ENCODE peak calls at places on chromosomes 6 and 20, in seven cellular contexts. One of them, this sample, is unnamed.

GRCh38 chr20:11296951-11297350 is 620.7 kb upstream of the BTBD3 start:
- DNase-seq in ovary: no peak
- DNase-seq in H1: no peak
- DNase-seq in stomach: no peak
- DNase-seq in HepG2: no peak
- DNase-seq in tibial nerve: no peak
- DNase-seq in A549: no peak
- DNase-seq in this sample: no peak

GRCh38 chr6:52063584-52064400 is 23.6 kb downstream of the PKHD1 start:
- DNase-seq in tibial nerve: no peak
- DNase-seq in A549: peak
- DNase-seq in ovary: no peak
- DNase-seq in HepG2: peak
- DNase-seq in H1: peak
- DNase-seq in stomach: peak
- DNase-seq in this sample: peak

GRCh38 chr6:71510057-71510713 is 221.6 kb downstream of the OGFRL1 start:
- DNase-seq in stomach: peak
- DNase-seq in H1: peak
- DNase-seq in ovary: peak
- DNase-seq in tibial nerve: peak
- DNase-seq in A549: peak
- DNase-seq in HepG2: peak
- DNase-seq in this sample: no peak

GRCh38 chr6:53634184-53634631 is 31.3 kb downstream of the KLHL31 start:
- DNase-seq in ovary: no peak
- DNase-seq in A549: no peak
- DNase-seq in H1: no peak
- DNase-seq in tibial nerve: no peak
- DNase-seq in stomach: no peak
- DNase-seq in HepG2: peak
- DNase-seq in this sample: no peak

GRCh38 chr6:84625510-84625909 is 138.9 kb downstream of the TBX18 start:
- DNase-seq in tibial nerve: no peak
- DNase-seq in A549: no peak
- DNase-seq in stomach: no peak
- DNase-seq in ovary: no peak
- DNase-seq in H1: no peak
- DNase-seq in HepG2: no peak
- DNase-seq in this sample: no peak

GRCh38 chr6:89239338-89239737 is 22.2 kb upstream of the GABRR1 start:
- DNase-seq in ovary: no peak
- DNase-seq in tibial nerve: no peak
- DNase-seq in HepG2: no peak
- DNase-seq in A549: no peak
- DNase-seq in H1: no peak
- DNase-seq in stomach: no peak
- DNase-seq in this sample: no peak

GRCh38 chr6:66896415-66896814 is 1189.4 kb upstream of the EYS start:
- DNase-seq in HepG2: peak
- DNase-seq in stomach: no peak
- DNase-seq in A549: no peak
- DNase-seq in ovary: no peak
- DNase-seq in H1: no peak
- DNase-seq in tibial nerve: no peak
- DNase-seq in this sample: no peak

GRCh38 chr20:23242556-23243180 is 107.9 kb upstream of the NXT1 start:
- DNase-seq in H1: no peak
- DNase-seq in stomach: no peak
- DNase-seq in tibial nerve: no peak
- DNase-seq in HepG2: no peak
- DNase-seq in ovary: no peak
- DNase-seq in A549: no peak
- DNase-seq in this sample: no peak

GRCh38 chr6:132147530-132148011 is 196.4 kb upstream of the CCN2 start:
- DNase-seq in A549: no peak
- DNase-seq in H1: no peak
- DNase-seq in tibial nerve: no peak
- DNase-seq in HepG2: no peak
- DNase-seq in stomach: no peak
- DNase-seq in ovary: no peak
- DNase-seq in this sample: no peak

GRCh38 chr6:143674466-143675114 is 3.2 kb upstream of the PHACTR2 start:
- DNase-seq in ovary: no peak
- DNase-seq in HepG2: peak
- DNase-seq in tibial nerve: no peak
- DNase-seq in stomach: no peak
- DNase-seq in A549: no peak
- DNase-seq in H1: no peak
- DNase-seq in this sample: no peak

GRCh38 chr6:116536216-116536621 is 9.3 kb downstream of the TRAPPC3L start:
- DNase-seq in ovary: no peak
- DNase-seq in stomach: no peak
- DNase-seq in HepG2: peak
- DNase-seq in tibial nerve: peak
- DNase-seq in H1: no peak
- DNase-seq in A549: peak
- DNase-seq in this sample: no peak

GRCh38 chr6:15712813-15713212 is 50.0 kb upstream of the DTNBP1 start:
- DNase-seq in ovary: no peak
- DNase-seq in HepG2: no peak
- DNase-seq in H1: no peak
- DNase-seq in stomach: no peak
- DNase-seq in tibial nerve: no peak
- DNase-seq in A549: no peak
- DNase-seq in this sample: no peak

GRCh38 chr20:36498386-36499179 is 42.7 kb upstream of the MYL9 start:
- DNase-seq in tibial nerve: no peak
- DNase-seq in ovary: no peak
- DNase-seq in A549: no peak
- DNase-seq in HepG2: no peak
- DNase-seq in stomach: no peak
- DNase-seq in H1: no peak
- DNase-seq in this sample: no peak

GRCh38 chr6:119626884-119627619 is 277.5 kb upstream of the MAN1A1 start:
- DNase-seq in H1: no peak
- DNase-seq in stomach: no peak
- DNase-seq in HepG2: no peak
- DNase-seq in tibial nerve: no peak
- DNase-seq in A549: no peak
- DNase-seq in ovary: no peak
- DNase-seq in this sample: no peak

GRCh38 chr6:119628691-119629621 is 279.4 kb upstream of the MAN1A1 start:
- DNase-seq in H1: no peak
- DNase-seq in tibial nerve: no peak
- DNase-seq in A549: no peak
- DNase-seq in ovary: no peak
- DNase-seq in HepG2: no peak
- DNase-seq in stomach: no peak
- DNase-seq in this sample: no peak

GRCh38 chr6:119630561-119631192 is 281.1 kb upstream of the MAN1A1 start:
- DNase-seq in HepG2: no peak
- DNase-seq in ovary: no peak
- DNase-seq in A549: no peak
- DNase-seq in stomach: no peak
- DNase-seq in H1: no peak
- DNase-seq in tibial nerve: no peak
- DNase-seq in this sample: no peak

GRCh38 chr6:119633461-119633860 is 283.9 kb upstream of the MAN1A1 start:
- DNase-seq in tibial nerve: no peak
- DNase-seq in ovary: no peak
- DNase-seq in HepG2: no peak
- DNase-seq in A549: no peak
- DNase-seq in stomach: no peak
- DNase-seq in H1: no peak
- DNase-seq in this sample: no peak

GRCh38 chr6:119627908-119628669 is 278.5 kb upstream of the MAN1A1 start:
- DNase-seq in HepG2: no peak
- DNase-seq in tibial nerve: no peak
- DNase-seq in H1: no peak
- DNase-seq in ovary: no peak
- DNase-seq in stomach: no peak
- DNase-seq in A549: no peak
- DNase-seq in this sample: no peak
- TF ChIP-seq EP300 in HepG2: no peak
- TF ChIP-seq EP300 in tibial nerve: no peak
- TF ChIP-seq EP300 in H1: no peak
- TF ChIP-seq EP300 in ovary: no peak
- TF ChIP-seq EP300 in stomach: no peak
- TF ChIP-seq EP300 in A549: no peak
- TF ChIP-seq EP300 in this sample: no peak

GRCh38 chr6:1423578-1423977 is 34.2 kb downstream of the FOXF2 start:
- DNase-seq in A549: no peak
- DNase-seq in stomach: no peak
- DNase-seq in H1: no peak
- DNase-seq in HepG2: no peak
- DNase-seq in tibial nerve: no peak
- DNase-seq in ovary: no peak
- DNase-seq in this sample: no peak

GRCh38 chr6:1426416-1426815 is 37.0 kb downstream of the FOXF2 start:
- DNase-seq in tibial nerve: no peak
- DNase-seq in stomach: no peak
- DNase-seq in A549: no peak
- DNase-seq in HepG2: no peak
- DNase-seq in ovary: no peak
- DNase-seq in H1: no peak
- DNase-seq in this sample: no peak

GRCh38 chr6:1422290-1422689 is 32.9 kb downstream of the FOXF2 start:
- DNase-seq in HepG2: no peak
- DNase-seq in stomach: no peak
- DNase-seq in ovary: no peak
- DNase-seq in H1: no peak
- DNase-seq in A549: no peak
- DNase-seq in tibial nerve: no peak
- DNase-seq in this sample: no peak

GRCh38 chr6:1420382-1420781 is 31.0 kb downstream of the FOXF2 start:
- DNase-seq in ovary: no peak
- DNase-seq in H1: no peak
- DNase-seq in stomach: no peak
- DNase-seq in tibial nerve: no peak
- DNase-seq in HepG2: no peak
- DNase-seq in A549: no peak
- DNase-seq in this sample: no peak

GRCh38 chr6:1424306-1424927 is 35.0 kb downstream of the FOXF2 start:
- DNase-seq in ovary: no peak
- DNase-seq in tibial nerve: peak
- DNase-seq in HepG2: peak
- DNase-seq in stomach: peak
- DNase-seq in A549: peak
- DNase-seq in H1: peak
- DNase-seq in this sample: peak
- TF ChIP-seq EP300 in ovary: no peak
- TF ChIP-seq EP300 in tibial nerve: no peak
- TF ChIP-seq EP300 in HepG2: no peak
- TF ChIP-seq EP300 in stomach: no peak
- TF ChIP-seq EP300 in A549: no peak
- TF ChIP-seq EP300 in H1: no peak
- TF ChIP-seq EP300 in this sample: no peak

GRCh38 chr20:21137078-21137477 is 11.2 kb downstream of the KIZ start:
- DNase-seq in stomach: peak
- DNase-seq in A549: no peak
- DNase-seq in ovary: no peak
- DNase-seq in tibial nerve: no peak
- DNase-seq in HepG2: no peak
- DNase-seq in H1: no peak
- DNase-seq in this sample: no peak
- TF ChIP-seq EP300 in stomach: no peak
- TF ChIP-seq EP300 in A549: no peak
- TF ChIP-seq EP300 in ovary: no peak
- TF ChIP-seq EP300 in tibial nerve: no peak
- TF ChIP-seq EP300 in HepG2: no peak
- TF ChIP-seq EP300 in H1: no peak
- TF ChIP-seq EP300 in this sample: no peak

GRCh38 chr6:125802943-125803377 is 12.2 kb downstream of the NCOA7 start:
- DNase-seq in A549: no peak
- DNase-seq in tibial nerve: no peak
- DNase-seq in H1: no peak
- DNase-seq in stomach: no peak
- DNase-seq in HepG2: no peak
- DNase-seq in ovary: no peak
- DNase-seq in this sample: no peak

GRCh38 chr6:125806813-125807212 is 16.1 kb downstream of the NCOA7 start:
- DNase-seq in tibial nerve: no peak
- DNase-seq in H1: no peak
- DNase-seq in ovary: no peak
- DNase-seq in HepG2: no peak
- DNase-seq in A549: no peak
- DNase-seq in stomach: no peak
- DNase-seq in this sample: no peak

GRCh38 chr6:125802383-125802782 is 11.6 kb downstream of the NCOA7 start:
- DNase-seq in HepG2: no peak
- DNase-seq in tibial nerve: no peak
- DNase-seq in ovary: no peak
- DNase-seq in A549: no peak
- DNase-seq in H1: no peak
- DNase-seq in stomach: no peak
- DNase-seq in this sample: no peak

GRCh38 chr6:125807293-125807692 is 16.5 kb downstream of the NCOA7 start:
- DNase-seq in HepG2: no peak
- DNase-seq in stomach: no peak
- DNase-seq in tibial nerve: no peak
- DNase-seq in H1: no peak
- DNase-seq in ovary: no peak
- DNase-seq in A549: no peak
- DNase-seq in this sample: no peak

DNA sequence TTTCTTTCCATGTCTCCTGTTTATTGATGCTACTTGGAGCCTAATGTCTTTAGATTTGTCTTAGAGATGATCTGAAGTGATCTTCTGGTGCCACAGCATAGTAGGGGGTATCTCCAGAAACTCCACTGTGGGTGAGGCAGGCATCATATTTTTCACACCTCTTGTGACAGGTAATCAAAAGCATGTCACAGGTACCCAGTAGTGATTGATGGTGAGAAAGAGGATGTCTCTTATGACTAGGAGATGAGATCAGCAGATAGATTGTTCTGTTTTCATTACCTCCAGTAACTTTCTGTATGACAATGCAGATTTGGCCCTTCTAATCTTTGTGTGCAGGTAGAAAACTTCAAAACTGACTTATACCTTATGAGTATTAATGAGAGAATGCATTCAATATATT is 13.5 kb downstream of the NCOA7 start:
- DNase-seq in A549: no peak
- DNase-seq in H1: no peak
- DNase-seq in ovary: no peak
- DNase-seq in HepG2: no peak
- DNase-seq in stomach: no peak
- DNase-seq in tibial nerve: no peak
- DNase-seq in this sample: no peak
- TF ChIP-seq EP300 in A549: no peak
- TF ChIP-seq EP300 in H1: no peak
- TF ChIP-seq EP300 in ovary: no peak
- TF ChIP-seq EP300 in HepG2: no peak
- TF ChIP-seq EP300 in stomach: no peak
- TF ChIP-seq EP300 in tibial nerve: no peak
- TF ChIP-seq EP300 in this sample: no peak

DNA sequence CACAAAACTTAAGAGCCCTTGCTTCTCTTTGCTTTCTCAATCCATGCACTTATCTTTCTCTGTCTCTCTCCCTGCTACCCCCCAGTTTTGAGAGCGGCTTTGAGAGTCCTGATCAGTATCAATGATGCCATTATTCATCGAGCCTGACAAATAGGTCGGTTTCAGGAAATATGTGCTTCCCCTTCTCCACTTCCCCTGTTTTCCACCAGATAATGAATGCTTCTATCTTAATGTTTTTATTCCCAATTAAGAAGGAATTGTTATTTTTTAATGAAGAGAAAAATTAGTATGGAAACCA is 117.7 kb downstream of the KIF13A start:
- DNase-seq in A549: no peak
- DNase-seq in H1: no peak
- DNase-seq in HepG2: no peak
- DNase-seq in tibial nerve: no peak
- DNase-seq in stomach: no peak
- DNase-seq in ovary: no peak
- DNase-seq in this sample: no peak
- TF ChIP-seq EP300 in A549: no peak
- TF ChIP-seq EP300 in H1: no peak
- TF ChIP-seq EP300 in HepG2: no peak
- TF ChIP-seq EP300 in tibial nerve: no peak
- TF ChIP-seq EP300 in stomach: no peak
- TF ChIP-seq EP300 in ovary: no peak
- TF ChIP-seq EP300 in this sample: no peak

This sample was measured in upper lobe of left lung.